ENCODE peak calls at places on chromosomes 6 and 20, in five cellular contexts. One of them, this sample, is unnamed.

GRCh38 chr20:63533871-63534393 is 3.2 kb downstream of the PTK6 start:
- DNase-seq in T-helper 9 cell: no peak
- DNase-seq in AG04450: no peak
- DNase-seq in AG09309: no peak
- DNase-seq in CD8-positive, alpha-beta memory T cell: no peak
- DNase-seq in this sample: peak

GRCh38 chr6:80434951-80435350 is 328.5 kb downstream of the BCKDHB start:
- DNase-seq in AG04450: no peak
- DNase-seq in T-helper 9 cell: no peak
- DNase-seq in CD8-positive, alpha-beta memory T cell: no peak
- DNase-seq in AG09309: no peak
- DNase-seq in this sample: no peak

GRCh38 chr20:49412953-49413352 is 69.5 kb downstream of the KCNB1 start:
- DNase-seq in T-helper 9 cell: no peak
- DNase-seq in AG09309: no peak
- DNase-seq in CD8-positive, alpha-beta memory T cell: no peak
- DNase-seq in AG04450: no peak
- DNase-seq in this sample: no peak

GRCh38 chr6:111663692-111664564 is 58.2 kb upstream of the TRAF3IP2 start:
- DNase-seq in AG04450: no peak
- DNase-seq in AG09309: no peak
- DNase-seq in CD8-positive, alpha-beta memory T cell: no peak
- DNase-seq in T-helper 9 cell: no peak
- DNase-seq in this sample: peak

GRCh38 chr6:33164176-33164575 is 28.1 kb downstream of the COL11A2 start:
- DNase-seq in T-helper 9 cell: no peak
- DNase-seq in AG04450: no peak
- DNase-seq in CD8-positive, alpha-beta memory T cell: no peak
- DNase-seq in AG09309: no peak
- DNase-seq in this sample: no peak

GRCh38 chr6:166924531-166924930 is 31.8 kb downstream of the RNASET2 start:
- DNase-seq in AG04450: no peak
- DNase-seq in T-helper 9 cell: no peak
- DNase-seq in AG09309: no peak
- DNase-seq in CD8-positive, alpha-beta memory T cell: no peak
- DNase-seq in this sample: no peak

GRCh38 chr6:43076093-43076927 is at the start of gene PTK7:
- DNase-seq in AG04450: no peak
- DNase-seq in T-helper 9 cell: no peak
- DNase-seq in AG09309: no peak
- DNase-seq in CD8-positive, alpha-beta memory T cell: no peak
- DNase-seq in this sample: peak

GRCh38 chr20:20780127-20780822 is 67.8 kb upstream of the RALGAPA2 start:
- DNase-seq in AG04450: no peak
- DNase-seq in AG09309: no peak
- DNase-seq in T-helper 9 cell: no peak
- DNase-seq in CD8-positive, alpha-beta memory T cell: no peak
- DNase-seq in this sample: peak

GRCh38 chr20:36055145-36055544 is 86.8 kb downstream of the CNBD2 start:
- DNase-seq in CD8-positive, alpha-beta memory T cell: no peak
- DNase-seq in T-helper 9 cell: no peak
- DNase-seq in AG04450: no peak
- DNase-seq in AG09309: no peak
- DNase-seq in this sample: no peak

GRCh38 chr20:43746344-43747137 is 19.7 kb upstream of the GTSF1L start:
- DNase-seq in AG09309: no peak
- DNase-seq in CD8-positive, alpha-beta memory T cell: no peak
- DNase-seq in T-helper 9 cell: no peak
- DNase-seq in AG04450: no peak
- DNase-seq in this sample: no peak

GRCh38 chr20:52096117-52096516 is 95.5 kb downstream of the ZFP64 start:
- DNase-seq in AG04450: no peak
- DNase-seq in CD8-positive, alpha-beta memory T cell: no peak
- DNase-seq in AG09309: no peak
- DNase-seq in T-helper 9 cell: no peak
- DNase-seq in this sample: no peak

GRCh38 chr6:19866199-19866872 is 29.2 kb downstream of the ID4 start:
- DNase-seq in AG04450: no peak
- DNase-seq in AG09309: no peak
- DNase-seq in CD8-positive, alpha-beta memory T cell: no peak
- DNase-seq in T-helper 9 cell: no peak
- DNase-seq in this sample: no peak

GRCh38 chr20:53914861-53915458 is 155.4 kb downstream of the BCAS1 start:
- DNase-seq in AG09309: no peak
- DNase-seq in T-helper 9 cell: no peak
- DNase-seq in AG04450: no peak
- DNase-seq in CD8-positive, alpha-beta memory T cell: no peak
- DNase-seq in this sample: no peak

GRCh38 chr20:43825635-43826034 is 89.0 kb upstream of the TOX2 start:
- DNase-seq in T-helper 9 cell: no peak
- DNase-seq in AG09309: no peak
- DNase-seq in AG04450: no peak
- DNase-seq in CD8-positive, alpha-beta memory T cell: no peak
- DNase-seq in this sample: no peak

GRCh38 chr20:34099675-34100074 is 12.4 kb downstream of the EIF2S2 start:
- DNase-seq in AG04450: no peak
- DNase-seq in CD8-positive, alpha-beta memory T cell: no peak
- DNase-seq in T-helper 9 cell: no peak
- DNase-seq in AG09309: no peak
- DNase-seq in this sample: no peak

GRCh38 chr6:121791396-121792315 is 356.2 kb downstream of the GJA1 start:
- DNase-seq in CD8-positive, alpha-beta memory T cell: no peak
- DNase-seq in T-helper 9 cell: no peak
- DNase-seq in AG04450: no peak
- DNase-seq in AG09309: peak
- DNase-seq in this sample: no peak

GRCh38 chr20:8372819-8373218 is 240.8 kb downstream of the PLCB1 start:
- DNase-seq in AG04450: no peak
- DNase-seq in AG09309: no peak
- DNase-seq in T-helper 9 cell: no peak
- DNase-seq in CD8-positive, alpha-beta memory T cell: no peak
- DNase-seq in this sample: no peak

GRCh38 chr6:23637296-23637695 is 488.7 kb upstream of the NRSN1 start:
- DNase-seq in AG04450: no peak
- DNase-seq in AG09309: no peak
- DNase-seq in CD8-positive, alpha-beta memory T cell: no peak
- DNase-seq in T-helper 9 cell: no peak
- DNase-seq in this sample: no peak

GRCh38 chr6:42021847-42022754 is 28.2 kb upstream of the TAF8 start:
- DNase-seq in T-helper 9 cell: peak
- DNase-seq in AG04450: no peak
- DNase-seq in AG09309: no peak
- DNase-seq in CD8-positive, alpha-beta memory T cell: peak
- DNase-seq in this sample: no peak

GRCh38 chr6:2378891-2379652 is 133.7 kb upstream of the GMDS start:
- DNase-seq in CD8-positive, alpha-beta memory T cell: no peak
- DNase-seq in T-helper 9 cell: no peak
- DNase-seq in AG09309: no peak
- DNase-seq in AG04450: no peak
- DNase-seq in this sample: no peak

GRCh38 chr20:57247292-57247975 is 19.0 kb downstream of the BMP7 start:
- DNase-seq in T-helper 9 cell: no peak
- DNase-seq in CD8-positive, alpha-beta memory T cell: no peak
- DNase-seq in AG04450: no peak
- DNase-seq in AG09309: no peak
- DNase-seq in this sample: no peak

GRCh38 chr20:2643708-2644107 is 8.7 kb upstream of the NOP56 start:
- DNase-seq in CD8-positive, alpha-beta memory T cell: no peak
- DNase-seq in AG04450: no peak
- DNase-seq in T-helper 9 cell: no peak
- DNase-seq in AG09309: no peak
- DNase-seq in this sample: no peak

GRCh38 chr6:133202610-133203343 is 38.4 kb upstream of the EYA4 start:
- DNase-seq in AG09309: no peak
- DNase-seq in AG04450: peak
- DNase-seq in T-helper 9 cell: no peak
- DNase-seq in CD8-positive, alpha-beta memory T cell: no peak
- DNase-seq in this sample: no peak

GRCh38 chr20:24084281-24084680 is 95.7 kb upstream of the GGTLC1 start:
- DNase-seq in T-helper 9 cell: no peak
- DNase-seq in AG09309: no peak
- DNase-seq in CD8-positive, alpha-beta memory T cell: no peak
- DNase-seq in AG04450: no peak
- DNase-seq in this sample: no peak

GRCh38 chr6:159067334-159067733 is 22.5 kb upstream of the TAGAP start:
- DNase-seq in AG09309: no peak
- DNase-seq in T-helper 9 cell: no peak
- DNase-seq in CD8-positive, alpha-beta memory T cell: no peak
- DNase-seq in AG04450: no peak
- DNase-seq in this sample: no peak

GRCh38 chr6:34585512-34586045 is 29.4 kb upstream of the SPDEF start:
- DNase-seq in AG04450: no peak
- DNase-seq in CD8-positive, alpha-beta memory T cell: no peak
- DNase-seq in AG09309: peak
- DNase-seq in T-helper 9 cell: no peak
- DNase-seq in this sample: no peak

GRCh38 chr6:166672624-166673165 is 45.6 kb upstream of the RPS6KA2 start:
- DNase-seq in CD8-positive, alpha-beta memory T cell: no peak
- DNase-seq in AG04450: no peak
- DNase-seq in AG09309: no peak
- DNase-seq in T-helper 9 cell: no peak
- DNase-seq in this sample: no peak

GRCh38 chr6:73929421-73929820 is 233.4 kb downstream of the CD109 start:
- DNase-seq in AG04450: no peak
- DNase-seq in CD8-positive, alpha-beta memory T cell: no peak
- DNase-seq in T-helper 9 cell: no peak
- DNase-seq in AG09309: no peak
- DNase-seq in this sample: no peak

GRCh38 chr20:40286991-40287531 is 402.0 kb downstream of the MAFB start:
- DNase-seq in T-helper 9 cell: no peak
- DNase-seq in AG09309: no peak
- DNase-seq in AG04450: no peak
- DNase-seq in CD8-positive, alpha-beta memory T cell: no peak
- DNase-seq in this sample: peak

GRCh38 chr6:11538049-11538798 is 675 bp downstream of the TMEM170B start:
- DNase-seq in AG04450: no peak
- DNase-seq in CD8-positive, alpha-beta memory T cell: peak
- DNase-seq in T-helper 9 cell: peak
- DNase-seq in AG09309: no peak
- DNase-seq in this sample: peak